ENCODE peak calls at places on chromosomes 4 and X, in five cellular contexts. A is CD4-positive, alpha-beta T cell; P is coronary artery; Z is heart left ventricle; O is breast epithelium. J is an unnamed sample.

GRCh38 chr4:19368800-19369199 is 882.9 kb upstream of the SLIT2 start:
- DNase-seq in A (no peak), P (no peak), Z (no peak), O (no peak), J (no peak)

GRCh38 chr4:119337010-119337409 is 15.1 kb upstream of the FABP2 start:
- DNase-seq in A (no peak), P (no peak), Z (no peak), O (no peak), J (no peak)

GRCh38 chr4:137740192-137740591 is 207.9 kb upstream of the PCDH18 start:
- DNase-seq in A (no peak), P (no peak), Z (no peak), O (no peak), J (no peak)

GRCh38 chr4:864456-865120 is 38.7 kb upstream of the CPLX1 start:
- DNase-seq in A (no peak), P (no peak), Z (no peak), O (no peak), J (no peak)

GRCh38 chrX:36844857-36845256 is 163.3 kb upstream of the FAM47C start:
- DNase-seq in A (no peak), P (no peak), Z (no peak), O (no peak), J (no peak)

GRCh38 chrX:9842541-9842940 is 56.3 kb downstream of the SHROOM2 start:
- DNase-seq in A (no peak), P (no peak), Z (no peak), O (no peak), J (no peak)

GRCh38 chr4:1658581-1658980 is 25.5 kb downstream of the FAM53A start:
- DNase-seq in A (no peak), P (no peak), Z (no peak), O (no peak), J (no peak)

GRCh38 chrX:43505759-43506158 is 150.3 kb upstream of the MAOA start:
- DNase-seq in A (no peak), P (no peak), Z (no peak), O (peak; percentile 24), J (no peak)

GRCh38 chrX:70592091-70592490 is 147.5 kb downstream of the DLG3 start:
- DNase-seq in A (no peak), P (no peak), Z (no peak), O (no peak), J (no peak)

GRCh38 chr4:99436462-99436861 is 1.3 kb upstream of the ADH7 start:
- DNase-seq in A (no peak), P (no peak), Z (no peak), O (no peak), J (no peak)

GRCh38 chr4:106201373-106201772 is 114.6 kb downstream of the TBCK start:
- DNase-seq in A (no peak), P (no peak), Z (no peak), O (no peak), J (no peak)

GRCh38 chr4:7172508-7172907 is 19.8 kb upstream of the SORCS2 start:
- DNase-seq in A (no peak), P (peak; percentile 57), Z (no peak), O (no peak), J (no peak)

GRCh38 chrX:108396188-108396885 is 41.9 kb downstream of the COL4A6 start:
- DNase-seq in A (no peak), P (no peak), Z (no peak), O (peak; percentile 27), J (no peak)

GRCh38 chrX:71053217-71053621 is 14.9 kb downstream of the SNX12 start:
- DNase-seq in A (no peak), P (no peak), Z (peak; percentile 22), O (no peak), J (no peak)

GRCh38 chr4:128831526-128832252 is 22.2 kb downstream of the JADE1 start:
- DNase-seq in A (no peak), P (no peak), Z (no peak), O (no peak), J (peak; percentile 42)

GRCh38 chr4:182928061-182928460 is 10.9 kb upstream of the DCTD start:
- DNase-seq in A (no peak), P (no peak), Z (no peak), O (no peak), J (no peak)
- TF ChIP-seq CTCF in A (no peak), P (no peak), Z (peak; percentile 21), O (no peak), J (peak; percentile 59)

GRCh38 chr4:81572398-81572797 is 100.7 kb upstream of the RASGEF1B start:
- DNase-seq in A (no peak), P (no peak), Z (no peak), O (no peak), J (no peak)
- H3K27ac ChIP-seq in A (no peak overlapping the region), P (no peak overlapping the region), Z (no peak overlapping the region), O (no peak overlapping the region), J (no peak overlapping the region)

GRCh38 chrX:128622296-128622695 is 570.1 kb upstream of the ACTRT1 start:
- DNase-seq in A (no peak), P (no peak), Z (no peak), O (no peak), J (no peak)

GRCh38 chrX:128616933-128617332 is 564.7 kb upstream of the ACTRT1 start:
- DNase-seq in A (no peak), P (no peak), Z (no peak), O (no peak), J (no peak)

GRCh38 chrX:128623361-128623760 is 571.2 kb upstream of the ACTRT1 start:
- DNase-seq in A (no peak), P (no peak), Z (no peak), O (no peak), J (no peak)

GRCh38 chrX:128619490-128619889 is 567.3 kb upstream of the ACTRT1 start:
- DNase-seq in A (no peak), P (no peak), Z (no peak), O (no peak), J (no peak)
- TF ChIP-seq CTCF in A (no peak), P (no peak), Z (no peak), O (no peak), J (no peak)

GRCh38 chrX:14412686-14413085 is 116.7 kb upstream of the GLRA2 start:
- DNase-seq in A (no peak), P (no peak), Z (no peak), O (no peak), J (no peak)
- H3K27ac ChIP-seq in A (no peak overlapping the region), P (no peak overlapping the region), Z (no peak overlapping the region), O (no peak overlapping the region), J (no peak overlapping the region)

DNA sequence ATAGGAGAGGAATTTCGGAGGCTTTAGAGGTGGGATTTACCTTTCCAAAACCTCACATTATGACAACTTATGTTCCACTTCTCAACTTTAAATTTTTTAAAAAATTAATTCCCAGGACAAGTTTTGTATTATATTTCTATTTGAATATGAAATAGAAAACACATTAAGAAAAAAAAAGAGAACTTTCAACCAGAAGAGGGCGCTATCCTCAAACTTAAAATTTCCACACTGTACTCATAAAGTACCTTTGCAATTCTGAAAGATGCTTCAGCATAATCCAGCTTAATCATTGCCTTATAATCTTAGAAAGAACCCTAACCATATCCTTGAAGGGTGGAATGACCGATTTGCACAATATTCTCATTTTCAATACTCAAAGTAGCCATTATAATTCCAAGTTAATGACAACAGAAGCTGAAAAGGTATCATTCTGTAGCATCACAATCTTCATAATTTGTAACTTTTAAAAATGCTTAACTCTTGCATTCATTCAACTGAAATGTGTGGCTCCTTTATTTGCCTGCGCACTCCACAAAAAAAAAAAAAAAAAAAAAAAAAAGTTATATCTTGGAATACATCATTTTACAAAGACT is 158.0 kb downstream of the KCNIP4 start:
- DNase-seq in A (no peak), P (no peak), Z (no peak), O (no peak), J (no peak)
- TF ChIP-seq CTCF in A (no peak), P (no peak), Z (peak; percentile 61), O (peak; percentile 24), J (peak; percentile 21)

GRCh38 chrX:129433945-129434344 is 89.3 kb downstream of the SMARCA1 start:
- DNase-seq in A (no peak), P (no peak), Z (no peak), O (no peak), J (no peak)
- H3K27ac ChIP-seq in A (no peak overlapping the region), P (no peak overlapping the region), Z (no peak overlapping the region), O (no peak overlapping the region), J (no peak overlapping the region)

DNA sequence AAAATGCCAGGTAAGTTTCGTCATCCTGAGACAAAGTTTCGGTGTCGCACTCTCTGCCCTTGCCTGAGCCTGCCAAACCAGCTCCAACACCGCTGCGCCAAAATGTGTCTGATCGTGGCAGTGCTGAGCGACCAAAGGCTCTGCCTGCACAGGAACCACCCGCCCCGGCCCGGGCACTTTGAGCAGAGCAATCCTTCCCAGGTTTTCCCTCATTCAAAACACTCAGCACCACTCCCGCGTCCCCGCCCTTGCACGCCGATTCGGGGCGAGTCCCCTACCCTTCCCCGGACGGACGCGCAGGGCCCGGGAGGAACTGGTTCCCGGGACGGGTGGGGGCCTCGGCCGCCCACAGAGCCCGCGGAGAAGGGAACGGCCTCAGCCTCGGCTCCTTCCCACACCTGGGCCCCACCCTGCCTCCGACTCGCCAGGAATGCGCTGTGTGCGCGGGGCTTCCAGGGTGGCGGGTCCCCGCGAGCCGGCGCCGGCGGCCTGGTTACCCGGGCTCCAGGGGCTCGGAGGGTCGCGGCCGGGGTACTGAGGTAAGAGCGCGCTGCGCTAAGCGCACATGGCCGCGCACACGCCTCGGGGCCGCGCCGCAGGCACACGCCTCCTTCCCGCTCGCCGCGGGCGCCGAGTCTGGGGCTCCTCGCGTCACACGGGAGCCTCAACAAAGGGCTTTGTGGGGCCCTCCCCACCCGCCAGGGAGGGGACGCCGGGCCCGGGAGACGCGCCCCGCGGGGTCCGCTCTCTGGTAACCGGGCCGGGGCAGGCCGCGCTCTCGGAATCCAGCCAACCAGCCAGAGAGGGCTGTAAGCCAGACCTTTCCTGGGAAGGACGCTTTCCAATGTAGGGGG is at the start of gene C4orf36:
- DNase-seq in A (peak; percentile 21), P (peak; percentile 76), Z (peak; percentile 46), O (peak; percentile 87), J (peak; percentile 77)
- TF ChIP-seq CTCF in A (no peak), P (no peak), Z (no peak), O (no peak), J (no peak)

GRCh38 chr4:77818667-77819408 is at the start of gene CNOT6L:
- DNase-seq in A (peak; percentile 50), P (peak; percentile 82), Z (peak; percentile 84), O (peak; percentile 62), J (peak; percentile 58)

GRCh38 chr4:77819409-77819835 is 254 bp upstream of the CNOT6L start:
- DNase-seq in A (peak; percentile 88), P (peak; percentile 81), Z (no peak), O (no peak), J (peak; percentile 25)

GRCh38 chr4:77820836-77821561 is 1.8 kb upstream of the CNOT6L start:
- DNase-seq in A (no peak), P (no peak), Z (no peak), O (no peak), J (no peak)

GRCh38 chr4:77819836-77820679 is 890 bp upstream of the CNOT6L start:
- DNase-seq in A (peak; percentile 96), P (peak; percentile 90), Z (peak; percentile 95), O (peak; percentile 84), J (peak; percentile 90)

DNA sequence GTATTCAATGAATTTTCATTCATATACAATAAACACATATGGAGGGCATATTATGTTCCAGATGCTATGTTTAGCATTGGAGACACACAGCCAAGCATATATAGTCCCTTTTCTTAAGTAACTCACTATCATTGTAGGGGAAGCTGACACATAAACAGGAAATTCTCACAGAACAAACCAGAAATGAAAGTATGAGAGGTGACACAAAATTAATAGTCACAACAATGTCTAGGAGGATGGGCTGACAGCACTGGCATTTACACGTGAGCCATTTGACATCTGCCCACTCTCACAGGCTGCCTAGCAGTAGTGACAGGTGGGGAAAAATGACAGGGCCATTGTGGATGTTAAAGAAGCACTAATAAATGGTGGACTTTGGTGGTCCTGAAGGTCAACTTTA is 2.6 kb upstream of the CNOT6L start:
- DNase-seq in A (peak; percentile 39), P (no peak), Z (no peak), O (no peak), J (no peak)
- H3K27ac ChIP-seq in A (peak overlapping the region; percentile 98), P (peak overlapping the region; percentile 99), Z (peak overlapping the region; percentile 99), O (peak overlapping the region; percentile 98), J (no peak overlapping the region)

GRCh38 chr4:169009281-169010124 is 552 bp downstream of the CBR4 start:
- DNase-seq in A (peak; percentile 48), P (peak; percentile 81), Z (peak; percentile 72), O (peak; percentile 60), J (peak; percentile 82)
- TF ChIP-seq CTCF in A (no peak), P (peak; percentile 19), Z (no peak), O (peak; percentile 50), J (peak; percentile 58)

J was measured in WERI-Rb-1.